ENCODE peak calls at places on chromosomes 2 and 18, in four cellular contexts. P is HCT116, F is K562, O is H1. N is an unnamed sample.

GRCh38 chr2:215660687-215661086 is 224.8 kb upstream of the FN1 start:
- DNase-seq in P (no peak), F (no peak), O (no peak), N (no peak)

GRCh38 chr2:181805228-181806038 is 86.1 kb upstream of the ITPRID2 start:
- DNase-seq in P (no peak), F (no peak), O (no peak), N (no peak)

GRCh38 chr2:99691931-99692330 is 202.1 kb upstream of the REV1 start:
- DNase-seq in P (no peak), F (no peak), O (no peak), N (no peak)

GRCh38 chr18:50582500-50582899 is 22.6 kb downstream of the MAPK4 start:
- DNase-seq in P (no peak), F (no peak), O (no peak), N (no peak)

GRCh38 chr18:8084160-8084559 is 517.0 kb downstream of the PTPRM start:
- DNase-seq in P (peak), F (peak), O (peak), N (no peak)

GRCh38 chr2:219168932-219169331 is 897 bp downstream of the SLC23A3 start:
- DNase-seq in P (no peak), F (no peak), O (no peak), N (no peak)

GRCh38 chr2:18721038-18721922 is 131.9 kb upstream of the NT5C1B start:
- DNase-seq in P (no peak), F (no peak), O (no peak), N (no peak)

GRCh38 chr18:70662588-70662987 is 373.7 kb downstream of the SOCS6 start:
- DNase-seq in P (no peak), F (no peak), O (no peak), N (no peak)

GRCh38 chr2:107412981-107413380 is 413.7 kb upstream of the RGPD4 start:
- DNase-seq in P (no peak), F (no peak), O (no peak), N (no peak)

GRCh38 chr2:109612991-109613921 is 510 bp downstream of the SEPTIN10 start:
- DNase-seq in P (no peak), F (no peak), O (no peak), N (no peak)

GRCh38 chr2:84741182-84741822 is 139.6 kb downstream of the TRABD2A start:
- DNase-seq in P (peak), F (no peak), O (peak), N (no peak)

GRCh38 chr2:40002339-40002738 is 223.3 kb upstream of the THUMPD2 start:
- DNase-seq in P (no peak), F (no peak), O (no peak), N (no peak)

GRCh38 chr2:71631411-71631931 is 178.1 kb downstream of the DYSF start:
- DNase-seq in P (no peak), F (no peak), O (no peak), N (no peak)

GRCh38 chr18:55748227-55748738 is 160.3 kb upstream of the TCF4 start:
- DNase-seq in P (no peak), F (peak), O (no peak), N (no peak)
- TF ChIP-seq EGR1 in P (no peak), F (peak), O (no peak), N (no peak)

GRCh38 chr18:60910534-60910933 is 422.7 kb upstream of the CDH20 start:
- DNase-seq in P (no peak), F (no peak), O (no peak), N (no peak)

DNA sequence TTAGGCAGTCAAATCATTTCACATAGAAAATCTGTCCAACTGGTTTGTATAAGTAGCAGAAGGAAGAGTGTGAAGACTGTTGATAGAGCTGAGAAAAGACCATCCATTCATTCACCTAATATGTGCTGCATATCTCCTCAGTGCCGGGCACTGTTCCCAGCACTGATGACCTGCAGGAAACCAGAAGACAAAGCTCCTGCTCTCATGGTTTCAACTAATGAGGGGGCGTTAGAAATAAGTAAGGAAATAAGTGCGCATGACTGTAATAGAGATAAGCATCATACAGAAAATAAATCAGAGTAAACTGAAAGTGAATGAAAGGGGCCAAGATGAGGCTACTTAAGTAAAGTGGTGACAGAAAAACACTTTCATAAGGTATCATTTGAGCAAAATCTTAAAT is 427.5 kb upstream of the CDH20 start:
- DNase-seq in P (no peak), F (no peak), O (no peak), N (no peak)
- TF ChIP-seq EGR1 in P (no peak), F (no peak), O (no peak), N (no peak)

DNA sequence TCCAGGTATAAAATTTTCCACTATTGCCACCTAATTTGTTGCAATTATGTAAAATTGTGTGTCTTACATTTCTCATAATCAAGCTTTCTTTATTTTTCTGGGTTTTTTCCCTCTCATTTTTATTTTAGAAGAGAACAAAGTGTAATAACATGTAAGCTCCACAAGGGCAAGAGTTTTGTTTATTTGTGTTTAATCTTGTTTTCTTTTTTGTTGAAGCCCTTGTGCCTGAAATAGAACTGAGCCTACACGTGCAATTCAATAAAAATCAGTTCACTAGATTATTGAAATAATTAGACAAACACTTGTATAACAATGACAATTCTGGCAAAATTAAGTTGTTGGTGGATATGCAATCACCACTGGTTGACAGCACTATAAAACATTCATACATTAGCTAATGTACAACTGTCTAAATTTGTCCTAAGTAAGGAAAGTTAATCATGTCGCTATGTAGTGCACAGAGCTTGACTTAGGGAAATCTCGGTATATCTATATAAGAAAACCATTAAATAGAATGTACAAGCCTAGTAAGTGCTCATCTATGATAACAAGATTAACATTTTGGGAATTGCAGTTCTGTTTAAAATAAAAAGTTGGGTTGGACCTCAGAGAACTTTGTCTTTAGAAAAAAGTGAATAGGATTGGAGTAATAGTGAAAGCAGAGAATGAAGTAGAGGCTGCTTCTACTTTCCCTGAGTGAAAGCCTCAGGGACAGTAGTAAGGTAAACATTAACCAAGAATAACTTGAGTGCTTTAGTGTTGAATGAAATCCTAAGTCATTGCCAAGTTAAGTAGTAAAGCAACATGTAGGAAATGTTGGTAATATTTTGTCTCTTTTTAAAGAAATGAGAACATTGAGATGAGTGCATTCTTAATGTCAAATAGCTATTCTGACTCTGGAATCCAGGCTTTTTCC is 37.4 kb upstream of the NOL4 start:
- DNase-seq in P (no peak), F (no peak), O (no peak), N (no peak)
- TF ChIP-seq EGR1 in P (no peak), F (no peak), O (no peak), N (no peak)

GRCh38 chr2:240836781-240837467 is 16.9 kb upstream of the KIF1A start:
- DNase-seq in P (no peak), F (no peak), O (no peak), N (no peak)

GRCh38 chr2:240837621-240838020 is 17.6 kb upstream of the KIF1A start:
- DNase-seq in P (no peak), F (no peak), O (no peak), N (no peak)

GRCh38 chr2:240834377-240834975 is 14.5 kb upstream of the KIF1A start:
- DNase-seq in P (no peak), F (no peak), O (no peak), N (no peak)

GRCh38 chr2:240833724-240834285 is 13.8 kb upstream of the KIF1A start:
- DNase-seq in P (no peak), F (no peak), O (no peak), N (no peak)

DNA sequence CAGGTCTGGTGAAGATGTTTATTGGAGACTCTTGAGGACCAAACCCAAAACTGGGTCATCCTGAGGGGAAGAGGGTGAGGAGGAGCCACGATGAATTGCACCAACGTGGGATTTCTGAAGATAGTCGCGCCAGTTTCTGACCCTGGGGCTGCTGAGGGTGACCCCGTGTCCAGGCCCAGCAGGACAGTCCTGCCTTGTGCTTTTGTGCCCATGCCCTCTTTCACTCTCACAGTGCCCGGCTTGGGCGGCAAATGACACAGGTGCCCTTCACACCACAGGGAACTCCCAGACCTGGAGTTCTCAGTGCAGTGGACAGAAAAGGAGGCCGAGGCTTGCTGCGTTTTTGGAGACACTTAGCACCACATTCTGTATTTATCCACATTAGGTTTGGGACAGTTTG is 15.5 kb upstream of the KIF1A start:
- DNase-seq in P (no peak), F (no peak), O (no peak), N (no peak)
- TF ChIP-seq EGR1 in P (no peak), F (no peak), O (no peak), N (no peak)

GRCh38 chr2:63055510-63056308 is 5.1 kb downstream of the OTX1 start:
- DNase-seq in P (no peak), F (no peak), O (no peak), N (no peak)
- TF ChIP-seq EGR1 in P (no peak), F (no peak), O (no peak), N (no peak)

DNA sequence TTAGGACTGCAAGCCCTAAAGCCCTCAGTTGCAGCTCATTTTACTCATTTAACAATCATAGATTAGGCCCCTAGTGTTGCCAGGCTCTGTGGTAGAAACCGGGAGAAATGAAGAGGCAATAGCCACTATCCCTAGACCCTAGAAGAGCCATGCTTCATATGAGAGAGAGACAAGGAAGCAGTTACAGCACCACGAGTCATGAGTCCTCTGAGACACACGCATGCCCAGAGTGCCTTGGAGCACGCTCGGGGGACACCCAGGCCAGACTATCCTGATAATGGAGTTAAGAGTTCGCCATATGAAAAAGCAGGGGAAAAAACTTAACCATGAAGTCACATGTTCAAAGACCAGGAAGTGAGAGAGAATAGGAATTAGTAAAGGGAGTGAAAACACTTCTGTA is 321.5 kb upstream of the PKDCC start:
- DNase-seq in P (no peak), F (no peak), O (no peak), N (no peak)
- TF ChIP-seq EGR1 in P (no peak), F (no peak), O (no peak), N (no peak)

GRCh38 chr2:167551411-167551810 is 663.1 kb downstream of the XIRP2 start:
- DNase-seq in P (no peak), F (no peak), O (no peak), N (no peak)

GRCh38 chr2:167544602-167545001 is 656.3 kb downstream of the XIRP2 start:
- DNase-seq in P (no peak), F (no peak), O (no peak), N (no peak)

GRCh38 chr2:167553635-167554034 is 665.4 kb downstream of the XIRP2 start:
- DNase-seq in P (no peak), F (no peak), O (no peak), N (no peak)

GRCh38 chr2:167548396-167548795 is 660.1 kb downstream of the XIRP2 start:
- DNase-seq in P (no peak), F (no peak), O (no peak), N (no peak)

DNA sequence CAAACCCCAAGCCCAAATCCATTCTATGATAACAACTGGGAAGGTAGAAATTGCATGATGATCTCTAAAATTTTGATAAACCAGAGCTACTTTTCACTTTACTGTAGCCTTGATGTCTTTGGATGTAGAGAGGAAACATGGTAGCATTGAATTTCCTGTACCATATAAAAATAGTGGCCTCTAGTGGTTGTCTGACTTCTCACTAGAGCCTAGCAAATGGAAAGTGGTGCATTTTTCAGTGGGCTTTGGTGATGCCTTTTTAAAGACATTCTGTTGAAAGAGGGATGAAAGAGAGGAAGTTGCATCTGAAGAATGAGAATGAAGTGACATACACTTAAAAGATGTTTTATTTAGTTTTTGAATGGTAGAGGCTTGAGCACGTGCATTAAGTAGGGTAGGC is 662.2 kb downstream of the XIRP2 start:
- DNase-seq in P (peak), F (no peak), O (no peak), N (no peak)
- TF ChIP-seq EGR1 in P (no peak), F (no peak), O (no peak), N (no peak)

DNA sequence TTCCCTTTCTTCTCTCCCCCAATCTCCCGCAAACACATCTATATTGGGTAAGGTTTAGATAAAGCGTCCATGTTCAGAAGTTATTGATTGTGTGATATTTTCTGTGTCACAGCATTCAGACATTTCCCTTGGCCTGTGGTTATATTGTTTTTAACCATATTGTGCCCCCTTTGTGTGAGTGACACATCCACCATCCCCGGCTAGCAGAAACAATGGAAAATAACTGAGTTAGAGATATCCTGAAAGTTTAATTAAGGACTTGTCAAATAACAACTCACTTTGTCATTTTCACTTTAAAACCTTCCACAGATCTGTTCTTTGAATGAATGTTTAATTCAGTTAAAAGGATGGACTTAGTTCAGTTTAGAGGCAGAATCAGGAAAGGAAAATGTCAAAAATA is 151.0 kb downstream of the KCNJ3 start:
- DNase-seq in P (no peak), F (no peak), O (no peak), N (no peak)
- TF ChIP-seq EGR1 in P (no peak), F (no peak), O (no peak), N (no peak)

GRCh38 chr2:61420986-61421546 is 49.8 kb downstream of the USP34 start:
- DNase-seq in P (no peak), F (no peak), O (no peak), N (no peak)

GRCh38 chr2:61421611-61422010 is 49.3 kb downstream of the USP34 start:
- DNase-seq in P (no peak), F (no peak), O (no peak), N (no peak)

GRCh38 chr2:61426267-61426897 is 44.5 kb downstream of the USP34 start:
- DNase-seq in P (peak), F (peak), O (peak), N (no peak)

GRCh38 chr2:61423714-61424113 is 47.2 kb downstream of the USP34 start:
- DNase-seq in P (no peak), F (no peak), O (no peak), N (no peak)

GRCh38 chr2:61425605-61426155 is 45.2 kb downstream of the USP34 start:
- DNase-seq in P (no peak), F (no peak), O (no peak), N (no peak)
- TF ChIP-seq EGR1 in P (no peak), F (no peak), O (no peak), N (no peak)